ENCODE peak calls at places on chromosomes 16 and 17, in four cellular contexts. U is GM23248, S is fibroblast of lung, G is transverse colon. I is an unnamed sample.
A peak's percentile ranks its signal among the peaks of the same experiment; 100 is the strongest.

GRCh38 chr17:29237476-29238132 is 9.1 kb upstream of the CRYBA1 start:
- DNase-seq in U (peak; percentile 89), S (peak; percentile 81), G (no peak), I (no peak)

GRCh38 chr16:84737658-84738057 is 37.9 kb downstream of the USP10 start:
- DNase-seq in U (no peak), S (no peak), G (peak; percentile 82), I (no peak)

GRCh38 chr17:55377885-55378284 is 43.8 kb downstream of the MMD start:
- DNase-seq in U (no peak), S (no peak), G (no peak), I (no peak)

GRCh38 chr17:5921919-5922318 is 148.3 kb upstream of the WSCD1 start:
- DNase-seq in U (peak; percentile 1), S (no peak), G (no peak), I (peak; percentile 5)

GRCh38 chr17:79528592-79529125 is 82.2 kb downstream of the RBFOX3 start:
- DNase-seq in U (no peak), S (no peak), G (no peak), I (no peak)

GRCh38 chr16:57764341-57765159 is 29.0 kb downstream of the KATNB1 start:
- DNase-seq in U (peak; percentile 95), S (peak; percentile 80), G (no peak), I (peak; percentile 67)

GRCh38 chr16:82192665-82193064 is 22.6 kb upstream of the MPHOSPH6 start:
- DNase-seq in U (peak; percentile 87), S (peak; percentile 62), G (no peak), I (peak; percentile 62)

GRCh38 chr17:66910651-66911285 is 53.7 kb upstream of the CACNG4 start:
- DNase-seq in U (no peak), S (no peak), G (no peak), I (no peak)

GRCh38 chr17:63704836-63705235 is 4.9 kb upstream of the LIMD2 start:
- DNase-seq in U (no peak), S (no peak), G (no peak), I (no peak)
- H3K27ac ChIP-seq in U (no peak overlapping the region), S (no peak overlapping the region), G (no peak overlapping the region), I (no peak overlapping the region)

GRCh38 chr17:14351493-14351892 is 50.6 kb downstream of the HS3ST3B1 start:
- DNase-seq in U (no peak), S (no peak), G (no peak), I (no peak)
- H3K27ac ChIP-seq in U (no peak overlapping the region), S (no peak overlapping the region), G (no peak overlapping the region), I (no peak overlapping the region)

GRCh38 chr17:57943140-57943539 is 12.1 kb downstream of the CUEDC1 start:
- DNase-seq in U (peak; percentile 86), S (no peak), G (no peak), I (peak; percentile 6)
- H3K27ac ChIP-seq in U (peak overlapping the region; percentile 85), S (peak overlapping the region; percentile 43), G (peak overlapping the region; percentile 97), I (peak overlapping the region; percentile 55)

DNA sequence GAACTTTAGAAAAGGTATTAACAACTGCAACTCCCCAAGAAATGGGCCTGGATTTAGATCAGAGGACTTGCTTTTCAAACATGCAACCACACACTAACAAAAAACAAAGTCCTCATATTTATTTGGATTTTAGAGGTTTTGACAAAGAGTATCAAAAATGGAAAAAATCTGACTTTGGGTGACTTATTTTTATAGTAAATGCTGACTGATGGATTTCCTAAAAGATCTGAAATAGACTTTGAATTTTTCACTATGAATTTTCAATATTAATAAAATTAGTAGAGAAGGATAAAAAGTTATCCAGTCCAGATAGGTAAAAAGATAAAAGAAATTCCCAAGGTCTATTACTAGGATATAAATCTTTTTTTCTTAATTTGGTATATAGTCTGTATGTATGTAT is 253.5 kb downstream of the KCNJ2 start:
- DNase-seq in U (no peak), S (no peak), G (no peak), I (no peak)
- H3K27ac ChIP-seq in U (no peak overlapping the region), S (no peak overlapping the region), G (no peak overlapping the region), I (no peak overlapping the region)